ENCODE peak calls at places on chromosomes 2 and 18, in ten cellular contexts. M, T, Z, R, Y, U, O, D, I and L are unnamed samples.

GRCh38 chr2:118374974-118375745 is 286.9 kb downstream of the INSIG2 start:
- DNase-seq in M (no peak), T (no peak), Z (no peak), R (no peak), Y (no peak), U (no peak), O (peak), D (no peak), I (no peak), L (no peak)

GRCh38 chr18:41829648-41830516 is 125.2 kb upstream of the PIK3C3 start:
- DNase-seq in M (no peak), T (no peak), Z (no peak), R (no peak), Y (no peak), U (peak), O (peak), D (no peak), I (no peak), L (no peak)

GRCh38 chr2:97996679-97997078 is 931 bp upstream of the TMEM131 start:
- DNase-seq in M (no peak), T (peak), Z (no peak), R (no peak), Y (peak), U (no peak), O (no peak), D (no peak), I (no peak), L (no peak)

GRCh38 chr2:28821295-28821958 is 10.8 kb downstream of the SPDYA start:
- DNase-seq in M (peak), T (peak), Z (peak), R (no peak), Y (no peak), U (peak), O (peak), D (peak), I (no peak), L (peak)

GRCh38 chr18:72375628-72376027 is 168.5 kb downstream of the CBLN2 start:
- DNase-seq in M (no peak), T (no peak), Z (no peak), R (peak), Y (no peak), U (peak), O (no peak), D (no peak), I (no peak), L (no peak)

GRCh38 chr2:190627881-190628412 is 20.9 kb upstream of the NAB1 start:
- DNase-seq in M (no peak), T (peak), Z (no peak), R (no peak), Y (peak), U (no peak), O (peak), D (no peak), I (no peak), L (no peak)

GRCh38 chr18:31486165-31486564 is 11.8 kb upstream of the DSG2 start:
- DNase-seq in M (no peak), T (no peak), Z (no peak), R (no peak), Y (no peak), U (no peak), O (peak), D (peak), I (no peak), L (no peak)

GRCh38 chr18:33469699-33470098 is 29.2 kb upstream of the CCDC178 start:
- DNase-seq in M (no peak), T (no peak), Z (no peak), R (no peak), Y (no peak), U (peak), O (peak), D (no peak), I (no peak), L (no peak)

GRCh38 chr2:56014075-56014730 is 90.6 kb upstream of the EFEMP1 start:
- DNase-seq in M (no peak), T (peak), Z (no peak), R (no peak), Y (no peak), U (no peak), O (peak), D (no peak), I (no peak), L (no peak)

GRCh38 chr2:71235930-71236587 is 9.2 kb upstream of the PAIP2B start:
- DNase-seq in M (no peak), T (peak), Z (no peak), R (no peak), Y (no peak), U (no peak), O (no peak), D (no peak), I (no peak), L (no peak)

GRCh38 chr18:12092398-12093229 is 1.0 kb upstream of the ANKRD62 start:
- DNase-seq in M (no peak), T (peak), Z (peak), R (no peak), Y (peak), U (no peak), O (no peak), D (no peak), I (no peak), L (no peak)

GRCh38 chr18:23943104-23943503 is 71.5 kb upstream of the TTC39C start:
- DNase-seq in M (no peak), T (no peak), Z (peak), R (no peak), Y (no peak), U (no peak), O (no peak), D (no peak), I (no peak), L (no peak)

GRCh38 chr18:3340015-3340681 is 78.2 kb downstream of the MYL12B start:
- DNase-seq in M (no peak), T (no peak), Z (no peak), R (no peak), Y (no peak), U (peak), O (peak), D (peak), I (no peak), L (no peak)

GRCh38 chr2:180910831-180911665 is 69.4 kb upstream of the UBE2E3 start:
- DNase-seq in M (no peak), T (peak), Z (no peak), R (no peak), Y (no peak), U (no peak), O (no peak), D (peak), I (no peak), L (no peak)

GRCh38 chr2:127953128-127953718 is 67.5 kb upstream of the AMMECR1L start:
- DNase-seq in M (peak), T (no peak), Z (peak), R (no peak), Y (no peak), U (no peak), O (peak), D (no peak), I (no peak), L (no peak)

GRCh38 chr2:136162438-136162837 is 44.5 kb upstream of the CXCR4 start:
- DNase-seq in M (no peak), T (no peak), Z (no peak), R (no peak), Y (no peak), U (no peak), O (no peak), D (no peak), I (no peak), L (no peak)

GRCh38 chr2:74865770-74866674 is 32.1 kb downstream of the HK2 start:
- DNase-seq in M (no peak), T (no peak), Z (no peak), R (no peak), Y (no peak), U (no peak), O (no peak), D (peak), I (no peak), L (no peak)

GRCh38 chr2:29463181-29463900 is 348.1 kb downstream of the CLIP4 start:
- DNase-seq in M (no peak), T (no peak), Z (no peak), R (peak), Y (no peak), U (peak), O (peak), D (peak), I (no peak), L (no peak)

GRCh38 chr2:14628906-14629305 is 3.6 kb upstream of the LRATD1 start:
- DNase-seq in M (no peak), T (no peak), Z (no peak), R (no peak), Y (peak), U (no peak), O (no peak), D (peak), I (no peak), L (no peak)

GRCh38 chr2:28395334-28396061 is 2.8 kb downstream of the FOSL2 start:
- DNase-seq in M (peak), T (no peak), Z (peak), R (no peak), Y (peak), U (no peak), O (peak), D (peak), I (peak), L (no peak)

GRCh38 chr2:131156452-131157149 is 51.5 kb downstream of the PLEKHB2 start:
- DNase-seq in M (peak), T (no peak), Z (no peak), R (no peak), Y (no peak), U (no peak), O (no peak), D (no peak), I (no peak), L (no peak)

GRCh38 chr2:165876712-165877111 is 76.9 kb downstream of the TTC21B start:
- DNase-seq in M (no peak), T (no peak), Z (no peak), R (no peak), Y (no peak), U (peak), O (peak), D (peak), I (no peak), L (no peak)

GRCh38 chr2:9844036-9844483 is 786 bp downstream of the TAF1B start:
- DNase-seq in M (no peak), T (peak), Z (no peak), R (no peak), Y (no peak), U (no peak), O (peak), D (no peak), I (no peak), L (no peak)

GRCh38 chr18:26734760-26735159 is 130.7 kb downstream of the AQP4 start:
- DNase-seq in M (no peak), T (no peak), Z (no peak), R (no peak), Y (no peak), U (no peak), O (no peak), D (no peak), I (no peak), L (no peak)

GRCh38 chr2:47653909-47654789 is 128.8 kb upstream of the MSH6 start:
- DNase-seq in M (no peak), T (peak), Z (no peak), R (no peak), Y (no peak), U (peak), O (peak), D (peak), I (no peak), L (no peak)
- TF ChIP-seq CTCF in M (no peak), T (peak), Z (no peak), R (peak), Y (no peak), U (peak), O (peak), D (peak), I (no peak), L (no peak)

GRCh38 chr2:218872645-218873358 is 7.8 kb upstream of the WNT10A start:
- DNase-seq in M (no peak), T (peak), Z (no peak), R (no peak), Y (no peak), U (no peak), O (no peak), D (no peak), I (no peak), L (no peak)
- H3K4me3 ChIP-seq in M (no peak), T (peak), Z (no peak), R (no peak), Y (no peak), U (no peak), O (no peak), D (no peak), I (peak), L (no peak)

DNA sequence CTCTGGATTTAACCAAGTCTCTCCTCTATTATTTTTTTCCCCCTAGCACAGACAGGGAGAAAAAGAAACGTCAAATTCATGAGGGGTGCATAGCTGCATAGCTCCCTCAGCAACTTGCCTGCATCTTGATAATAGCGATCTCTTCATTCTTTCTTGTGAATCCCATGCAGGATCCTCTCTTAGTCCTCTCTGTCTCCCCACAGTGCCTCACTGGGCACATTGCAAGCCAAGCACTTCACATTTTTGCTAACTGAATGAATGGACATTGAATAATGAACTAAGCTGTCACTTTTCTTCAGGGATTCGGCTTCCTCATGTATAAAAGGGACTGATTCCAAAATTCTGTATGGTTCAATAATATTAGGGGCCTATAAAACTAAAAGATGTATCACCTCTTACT is 2.9 kb upstream of the EPB41L3 start:
- DNase-seq in M (no peak), T (peak), Z (no peak), R (peak), Y (no peak), U (peak), O (peak), D (peak), I (peak), L (no peak)
- TF ChIP-seq CTCF in M (no peak), T (peak), Z (peak), R (peak), Y (no peak), U (peak), O (peak), D (no peak), I (no peak), L (no peak)

GRCh38 chr2:101463885-101464653 is 10.8 kb downstream of the RFX8 start:
- DNase-seq in M (no peak), T (no peak), Z (peak), R (peak), Y (no peak), U (peak), O (peak), D (no peak), I (no peak), L (no peak)
- H3K4me3 ChIP-seq in M (no peak), T (no peak), Z (no peak), R (no peak), Y (no peak), U (no peak), O (no peak), D (no peak), I (no peak), L (no peak)

GRCh38 chr2:227819398-227819697 is 5.7 kb downstream of the CCL20 start:
- DNase-seq in M (no peak), T (no peak), Z (no peak), R (no peak), Y (no peak), U (no peak), O (no peak), D (no peak), I (no peak), L (no peak)

GRCh38 chr2:227817336-227817735 is 3.7 kb downstream of the CCL20 start:
- DNase-seq in M (no peak), T (no peak), Z (no peak), R (no peak), Y (no peak), U (no peak), O (no peak), D (no peak), I (no peak), L (no peak)

GRCh38 chr2:227818569-227819397 is 5.1 kb downstream of the CCL20 start:
- DNase-seq in M (peak), T (no peak), Z (peak), R (no peak), Y (peak), U (peak), O (peak), D (no peak), I (peak), L (no peak)

GRCh38 chr2:227816507-227817274 is 3.0 kb downstream of the CCL20 start:
- DNase-seq in M (no peak), T (no peak), Z (no peak), R (no peak), Y (no peak), U (peak), O (peak), D (no peak), I (no peak), L (no peak)

DNA sequence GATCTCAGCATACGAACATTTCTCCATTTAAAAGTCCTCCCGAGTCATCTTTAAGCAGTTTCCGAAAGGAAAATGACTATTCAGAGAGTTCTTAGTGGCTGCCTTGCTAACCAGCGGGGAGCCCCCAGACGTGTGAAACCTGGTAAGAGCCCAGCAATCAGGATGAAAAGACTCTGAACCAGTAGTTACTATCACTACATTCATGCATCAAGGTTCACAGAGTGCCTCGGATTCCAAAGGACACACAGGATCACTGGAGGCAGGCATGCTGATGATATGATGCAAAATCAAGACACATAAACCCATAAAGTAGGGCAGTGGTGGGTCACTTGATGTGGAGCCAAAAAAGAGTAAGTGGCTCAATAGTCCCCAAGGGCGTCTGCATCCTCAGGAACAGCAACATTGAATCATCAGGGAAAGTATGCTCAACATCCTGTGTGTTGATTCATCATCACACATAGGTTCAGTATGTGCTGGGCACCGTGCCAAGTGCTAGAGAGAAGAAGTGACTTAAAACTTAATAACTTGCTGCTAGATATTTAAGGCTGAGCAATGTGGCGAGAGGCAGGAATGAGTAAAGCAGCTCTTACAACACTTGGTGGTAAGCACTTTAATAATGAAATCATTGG is 4.4 kb downstream of the CCL20 start:
- DNase-seq in M (peak), T (peak), Z (peak), R (peak), Y (peak), U (peak), O (peak), D (peak), I (peak), L (peak)
- TF ChIP-seq CTCF in M (no peak), T (no peak), Z (peak), R (peak), Y (no peak), U (no peak), O (peak), D (no peak), I (no peak), L (no peak)

DNA sequence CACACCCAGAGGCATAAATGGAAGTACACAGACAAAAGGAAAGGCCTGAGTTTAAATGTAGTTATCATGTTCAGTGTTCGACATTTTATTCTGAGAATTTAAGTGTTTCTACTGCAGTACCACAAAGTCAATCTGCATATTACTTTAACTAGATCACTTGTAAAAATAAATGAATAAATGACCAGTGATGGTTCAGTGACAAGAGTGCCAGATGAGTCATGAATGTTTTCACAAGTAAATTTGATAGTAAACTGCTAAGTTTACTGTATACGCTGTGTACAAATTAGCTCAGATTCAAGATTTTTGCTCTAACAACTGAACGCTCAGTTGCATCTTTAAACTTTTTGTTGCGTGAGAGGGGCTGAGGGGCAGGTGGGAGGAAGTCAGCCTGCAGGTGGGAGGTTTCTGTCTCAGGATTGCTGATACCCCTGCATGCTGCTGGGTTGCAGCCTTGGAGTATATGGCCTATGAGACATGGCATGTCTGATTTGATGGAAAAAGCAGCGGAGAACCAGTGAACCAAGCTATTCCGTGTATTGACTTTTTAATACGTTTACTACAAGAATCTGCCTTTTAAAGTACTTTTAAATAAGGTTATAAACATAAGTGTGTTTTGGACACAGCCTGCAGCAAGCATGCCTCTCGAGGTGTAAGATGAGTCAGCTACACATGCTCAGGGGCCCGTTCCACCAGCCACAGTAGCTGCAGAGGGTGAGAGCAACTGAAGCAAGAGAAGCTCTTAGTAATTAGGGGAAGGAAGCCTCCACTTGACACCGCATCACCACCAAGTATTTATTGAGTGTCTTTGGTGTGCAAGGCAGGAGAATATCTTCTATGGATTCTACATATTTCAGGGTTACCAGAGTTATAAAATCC is 245.1 kb downstream of the NEDD4L start:
- DNase-seq in M (no peak), T (no peak), Z (peak), R (no peak), Y (no peak), U (peak), O (peak), D (peak), I (no peak), L (no peak)
- H3K4me3 ChIP-seq in M (no peak), T (no peak), Z (no peak), R (no peak), Y (no peak), U (no peak), O (no peak), D (no peak), I (no peak), L (no peak)